ENCODE peak calls at places on chromosome 7, in seven cellular contexts. R, L, V, C, H, S and A are unnamed samples.
A peak's percentile ranks its signal among the peaks of the same experiment; 100 is the strongest.

GRCh38 chr7:100823534-100823933 is 3.8 kb downstream of the EPHB4 start:
- DNase-seq in S (no peak), V (no peak), R (peak; percentile 71), C (no peak), H (no peak), L (no peak), A (no peak)

GRCh38 chr7:36115448-36116321 is 37.4 kb upstream of the EEPD1 start:
- DNase-seq in R (peak; percentile 89), L (peak; percentile 90), H (no peak), V (peak; percentile 57), S (peak; percentile 74), C (peak; percentile 92), A (peak; percentile 81)

GRCh38 chr7:113710310-113711106 is 208.3 kb downstream of the PPP1R3A start:
- DNase-seq in R (no peak), V (peak; percentile 31), S (peak; percentile 57), H (no peak), C (peak; percentile 88), L (peak; percentile 85), A (peak; percentile 64)

GRCh38 chr7:108581655-108582491 is 12.2 kb downstream of the DNAJB9 start:
- DNase-seq in S (no peak), L (no peak), C (peak; percentile 40), V (no peak), R (no peak), H (no peak), A (no peak)

GRCh38 chr7:40922316-40922670 is 780.6 kb downstream of the INHBA start:
- DNase-seq in S (no peak), V (no peak), R (peak; percentile 85), H (no peak), L (no peak), C (no peak), A (no peak)

GRCh38 chr7:107228291-107228690 is 59.5 kb downstream of the HBP1 start:
- DNase-seq in H (no peak), L (no peak), C (no peak), S (no peak), R (no peak), V (no peak), A (no peak)

GRCh38 chr7:127822822-127823508 is 171.0 kb downstream of the SND1 start:
- DNase-seq in C (peak; percentile 39), L (peak; percentile 16), V (no peak), S (no peak), R (no peak), H (no peak), A (no peak)

GRCh38 chr7:149690688-149691446 is 82.5 kb downstream of the ZNF467 start:
- DNase-seq in C (peak; percentile 47), S (peak; percentile 29), H (no peak), R (peak; percentile 92), L (peak; percentile 89), V (peak; percentile 11), A (peak; percentile 76)

GRCh38 chr7:44311561-44312495 is 13.6 kb downstream of the CAMK2B start:
- DNase-seq in H (peak; percentile 74), R (peak; percentile 62), L (no peak), C (no peak), V (no peak), S (peak; percentile 6), A (no peak)

GRCh38 chr7:42931447-42931833 is 534 bp downstream of the PSMA2 start:
- DNase-seq in C (no peak), R (no peak), S (no peak), L (no peak), V (no peak), H (no peak), A (no peak)

DNA sequence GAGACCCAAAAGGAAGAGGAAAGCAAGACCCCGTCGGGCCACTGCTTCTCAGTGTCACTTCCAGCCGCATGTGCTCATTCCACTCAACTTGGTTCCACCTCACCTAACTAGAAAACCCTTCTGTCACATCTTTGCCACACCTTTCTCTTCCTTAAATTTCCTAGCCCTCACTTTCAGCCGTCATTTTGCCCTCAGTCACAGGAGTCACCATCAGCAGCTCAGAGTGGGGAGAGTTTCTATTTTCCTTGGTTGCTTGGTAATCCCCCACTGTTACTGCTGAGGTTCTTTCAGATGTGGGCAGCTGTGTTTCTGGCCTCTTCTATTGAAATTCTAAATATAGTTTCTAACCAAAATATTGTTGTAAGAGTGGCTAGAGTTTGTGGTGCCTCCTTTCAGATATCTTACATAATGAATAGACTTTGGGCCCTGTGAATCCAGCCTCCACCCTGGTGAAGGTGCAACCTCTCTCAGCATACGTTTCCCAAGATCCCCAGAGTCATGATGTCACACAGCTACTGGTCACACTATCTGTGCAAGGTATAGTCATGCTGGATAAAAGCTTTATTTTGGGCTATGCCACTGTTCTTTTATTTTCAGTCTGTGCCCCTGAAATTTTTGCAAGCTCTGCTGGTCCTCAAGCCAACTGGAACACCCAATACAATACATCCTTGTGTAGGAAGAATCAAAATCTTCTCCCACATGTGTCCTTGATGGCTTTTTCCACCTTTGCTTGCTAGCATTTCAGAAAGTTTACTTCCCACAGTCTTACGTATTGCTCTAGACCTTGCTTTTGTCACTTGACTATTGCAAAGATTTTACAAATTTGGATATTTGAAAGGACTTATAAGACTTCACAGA is 9.2 kb downstream of the AGBL3 start:
- DNase-seq in S (no peak), C (peak; percentile 18), H (no peak), L (no peak), R (no peak), V (no peak), A (no peak)
- H3K4me1 ChIP-seq in S (no peaks in the 10 kb centered on the region), C (peaks cover 64% of the 10 kb centered on the region), H (no peaks in the 10 kb centered on the region), L (no peaks in the 10 kb centered on the region), R (peaks cover 19% of the 10 kb centered on the region), V (peaks cover 14% of the 10 kb centered on the region), A (peaks cover 4% of the 10 kb centered on the region)

GRCh38 chr7:157397036-157397720 is 60.4 kb downstream of the DNAJB6 start:
- DNase-seq in S (no peak), R (no peak), L (no peak), C (no peak), H (no peak), V (no peak), A (no peak)

GRCh38 chr7:157392256-157393037 is 55.6 kb downstream of the DNAJB6 start:
- DNase-seq in L (no peak), V (no peak), H (no peak), S (no peak), C (no peak), R (no peak), A (no peak)

GRCh38 chr7:157396316-157397035 is 59.7 kb downstream of the DNAJB6 start:
- DNase-seq in H (no peak), L (no peak), R (no peak), V (no peak), S (no peak), C (no peak), A (no peak)

GRCh38 chr7:157391036-157391710 is 54.4 kb downstream of the DNAJB6 start:
- DNase-seq in H (no peak), L (no peak), S (no peak), C (no peak), R (no peak), V (no peak), A (no peak)

DNA sequence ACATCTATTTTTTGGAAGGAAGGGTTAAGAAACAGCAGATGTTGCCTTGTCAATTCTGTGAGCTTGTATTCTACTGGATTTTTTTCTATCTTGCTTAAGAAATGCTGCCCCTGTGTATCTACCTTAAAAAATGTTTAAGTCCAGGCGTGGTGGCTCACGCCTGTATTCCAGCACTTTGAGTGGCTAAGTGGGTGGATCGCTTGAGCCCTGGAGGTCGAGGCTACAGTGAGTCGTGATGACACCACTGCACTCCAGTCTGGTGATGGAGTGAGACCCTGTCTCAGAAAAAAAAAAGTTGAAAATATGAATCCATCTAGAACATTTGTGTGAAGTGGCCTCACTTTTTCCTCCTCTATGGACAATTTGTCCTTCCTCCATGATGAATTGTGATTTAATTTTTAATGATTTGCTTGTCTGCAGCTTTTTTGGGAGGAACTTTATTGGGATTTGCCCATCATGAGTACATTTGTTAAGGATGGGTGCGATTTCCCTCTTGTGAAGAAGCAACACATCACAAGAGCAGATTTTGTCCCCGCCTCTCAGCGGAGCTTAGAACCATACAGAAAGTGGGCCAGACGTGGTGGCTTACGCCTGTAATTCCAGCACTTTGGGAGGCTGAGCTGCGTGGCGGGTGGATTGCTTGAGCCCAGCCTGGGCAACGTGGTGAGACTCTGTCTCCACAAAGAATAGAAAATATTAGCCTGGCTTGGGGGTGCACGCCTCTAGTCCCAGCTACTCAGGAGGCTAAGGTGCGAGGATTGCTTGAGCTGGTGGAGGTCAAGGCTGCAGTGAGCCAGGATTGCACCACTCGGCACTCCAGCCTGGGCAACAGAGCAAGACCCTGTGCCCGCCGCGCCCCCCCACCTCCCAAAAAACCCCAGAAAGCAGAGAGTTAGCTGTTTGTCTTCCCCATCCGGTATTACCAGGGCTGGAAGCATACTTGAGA is 57.7 kb downstream of the DNAJB6 start:
- DNase-seq in H (no peak), S (no peak), L (no peak), C (no peak), R (no peak), V (no peak), A (no peak)
- H3K4me1 ChIP-seq in H (peaks cover 53% of the 10 kb centered on the region), S (no peaks in the 10 kb centered on the region), L (no peaks in the 10 kb centered on the region), C (peaks cover 17% of the 10 kb centered on the region), R (peaks cover 31% of the 10 kb centered on the region), V (peaks cover 62% of the 10 kb centered on the region), A (peaks cover 75% of the 10 kb centered on the region)

GRCh38 chr7:1044189-1045037 is at the start of gene GPR146:
- DNase-seq in R (peak; percentile 100), S (peak; percentile 98), L (peak; percentile 86), C (peak; percentile 99), H (peak; percentile 99), V (peak; percentile 98), A (peak; percentile 98)

GRCh38 chr7:1045727-1046063 is 1.3 kb downstream of the GPR146 start:
- DNase-seq in H (no peak), V (no peak), L (no peak), R (no peak), C (no peak), S (no peak), A (no peak)

GRCh38 chr7:1045038-1045726 is 836 bp downstream of the GPR146 start:
- DNase-seq in V (no peak), L (no peak), C (no peak), R (no peak), H (no peak), S (no peak), A (no peak)

GRCh38 chr7:1049006-1049741 is 4.8 kb downstream of the GPR146 start:
- DNase-seq in V (no peak), H (no peak), L (no peak), C (no peak), S (no peak), R (no peak), A (no peak)

GRCh38 chr7:1046722-1047679 is 2.7 kb downstream of the GPR146 start:
- DNase-seq in R (no peak), L (no peak), H (no peak), V (no peak), S (peak; percentile 73), C (no peak), A (no peak)
- H3K4me1 ChIP-seq in R (peaks cover 12% of the 10 kb centered on the region), L (peaks cover 13% of the 10 kb centered on the region), H (peaks cover 79% of the 10 kb centered on the region), V (peaks cover 76% of the 10 kb centered on the region), S (peaks cover 20% of the 10 kb centered on the region), C (peaks cover 38% of the 10 kb centered on the region), A (no peaks in the 10 kb centered on the region)

DNA sequence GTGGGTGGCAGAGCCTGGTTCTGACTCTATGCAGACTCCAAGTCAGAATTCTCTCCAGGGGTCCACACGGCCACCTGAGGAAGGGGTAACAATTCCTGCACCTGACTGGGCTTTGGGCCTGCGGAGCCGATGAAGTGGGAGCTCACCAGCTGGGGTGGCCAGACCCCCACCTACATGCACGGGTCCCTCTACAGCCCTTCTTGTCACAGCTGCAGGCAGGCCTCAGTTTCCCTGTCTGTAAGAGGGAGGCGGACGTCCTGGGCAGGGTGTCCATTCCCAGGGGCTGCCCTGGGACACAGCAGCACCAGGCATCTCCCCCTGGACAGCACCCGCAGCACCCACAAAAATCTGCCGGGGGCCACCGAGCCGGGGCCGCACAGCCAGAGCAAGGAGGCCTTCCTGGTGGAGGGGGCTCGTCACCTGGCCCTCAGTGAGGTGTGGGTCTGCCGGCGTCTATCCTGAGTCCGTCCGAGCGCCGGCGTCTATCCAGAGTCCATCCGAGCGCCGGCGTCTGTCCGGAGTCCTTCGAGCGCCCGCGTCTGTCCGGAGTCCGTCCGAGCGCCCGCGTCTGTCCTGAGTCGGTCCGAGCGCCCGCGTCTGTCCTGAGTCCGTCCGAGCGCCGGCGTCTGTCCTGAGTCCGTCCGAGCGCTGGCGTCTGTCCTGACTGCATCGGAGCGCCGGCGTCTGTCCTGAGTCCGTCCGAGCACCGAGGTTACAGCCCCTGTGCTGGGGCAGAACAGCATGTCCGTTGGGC is 65.1 kb downstream of the PDGFA start:
- DNase-seq in L (no peak), R (no peak), V (no peak), H (no peak), S (no peak), C (no peak), A (no peak)
- H3K4me1 ChIP-seq in L (no peaks in the 10 kb centered on the region), R (peaks cover 26% of the 10 kb centered on the region), V (peaks cover 13% of the 10 kb centered on the region), H (peaks cover 8% of the 10 kb centered on the region), S (peaks cover 5% of the 10 kb centered on the region), C (peaks cover 20% of the 10 kb centered on the region), A (no peaks in the 10 kb centered on the region)